ENCODE peak calls at places on chromosomes 1 and 21, in six cellular contexts. A, B, H, Z, E and Q are unnamed samples.

GRCh38 chr1:230758705-230759354 is 11.6 kb downstream of the CAPN9 start:
- DNase-seq in A (no peak), B (no peak), H (no peak), Z (no peak), E (no peak), Q (no peak)

GRCh38 chr1:3213730-3214129 is 144.7 kb downstream of the PRDM16 start:
- DNase-seq in A (no peak), B (no peak), H (no peak), Z (no peak), E (no peak), Q (no peak)

GRCh38 chr21:38843379-38843778 is 37.6 kb downstream of the ETS2 start:
- DNase-seq in A (no peak), B (no peak), H (no peak), Z (no peak), E (no peak), Q (no peak)

GRCh38 chr1:187054862-187055757 is 226.4 kb downstream of the PLA2G4A start:
- DNase-seq in A (no peak), B (no peak), H (no peak), Z (no peak), E (no peak), Q (no peak)

GRCh38 chr1:198520524-198521254 is 19.8 kb downstream of the ATP6V1G3 start:
- DNase-seq in A (no peak), B (no peak), H (no peak), Z (no peak), E (no peak), Q (no peak)

GRCh38 chr1:244406337-244406736 is 45.4 kb downstream of the ADSS2 start:
- DNase-seq in A (no peak), B (no peak), H (no peak), Z (no peak), E (no peak), Q (no peak)

GRCh38 chr1:24965571-24965930 is 35.5 kb upstream of the RUNX3 start:
- DNase-seq in A (no peak), B (no peak), H (no peak), Z (no peak), E (no peak), Q (no peak)

GRCh38 chr21:31220567-31220966 is 123.5 kb downstream of the TIAM1 start:
- DNase-seq in A (no peak), B (no peak), H (no peak), Z (no peak), E (no peak), Q (no peak)

GRCh38 chr1:89844236-89844807 is 23.5 kb downstream of the LRRC8D start:
- DNase-seq in A (no peak), B (no peak), H (no peak), Z (peak), E (no peak), Q (peak)

GRCh38 chr21:45331521-45332257 is 44.0 kb upstream of the POFUT2 start:
- DNase-seq in A (no peak), B (no peak), H (no peak), Z (no peak), E (no peak), Q (no peak)

GRCh38 chr21:45767071-45768006 is 123.8 kb downstream of the PCBP3 start:
- DNase-seq in A (no peak), B (no peak), H (no peak), Z (no peak), E (no peak), Q (no peak)

GRCh38 chr1:100074604-100075395 is 57.9 kb downstream of the SASS6 start:
- DNase-seq in A (no peak), B (no peak), H (no peak), Z (no peak), E (no peak), Q (no peak)

GRCh38 chr1:38991638-38992449 is 768 bp downstream of the AKIRIN1 start:
- DNase-seq in A (peak), B (peak), H (no peak), Z (peak), E (peak), Q (peak)

GRCh38 chr1:169236143-169236542 is 129.7 kb downstream of the ATP1B1 start:
- DNase-seq in A (no peak), B (no peak), H (no peak), Z (no peak), E (no peak), Q (no peak)

GRCh38 chr1:35449334-35450008 is 107.7 kb downstream of the KIAA0319L start:
- DNase-seq in A (no peak), B (no peak), H (no peak), Z (no peak), E (no peak), Q (no peak)

GRCh38 chr1:204920511-204920910 is 49.8 kb downstream of the NFASC start:
- DNase-seq in A (no peak), B (no peak), H (no peak), Z (no peak), E (no peak), Q (no peak)

GRCh38 chr1:235632538-235633219 is 16.9 kb downstream of the GNG4 start:
- DNase-seq in A (no peak), B (no peak), H (no peak), Z (no peak), E (no peak), Q (no peak)

GRCh38 chr1:31102501-31102950 is 37.0 kb upstream of the PUM1 start:
- DNase-seq in A (peak), B (no peak), H (no peak), Z (no peak), E (peak), Q (no peak)

GRCh38 chr1:162035241-162035640 is 11.6 kb upstream of the OLFML2B start:
- DNase-seq in A (peak), B (no peak), H (no peak), Z (no peak), E (no peak), Q (no peak)

GRCh38 chr21:46617267-46618051 is 12.6 kb upstream of the S100B start:
- DNase-seq in A (no peak), B (no peak), H (no peak), Z (no peak), E (no peak), Q (no peak)

GRCh38 chr1:117412472-117412871 is 45.2 kb downstream of the MAN1A2 start:
- DNase-seq in A (no peak), B (no peak), H (no peak), Z (no peak), E (no peak), Q (no peak)

GRCh38 chr1:9996624-9997582 is at the start of gene RBP7:
- DNase-seq in A (peak), B (peak), H (no peak), Z (no peak), E (peak), Q (no peak)

GRCh38 chr1:18603212-18603852 is 27.3 kb upstream of the PAX7 start:
- DNase-seq in A (no peak), B (no peak), H (no peak), Z (no peak), E (no peak), Q (no peak)

GRCh38 chr1:10634428-10635384 is 160.0 kb downstream of the PEX14 start:
- DNase-seq in A (no peak), B (no peak), H (no peak), Z (no peak), E (no peak), Q (no peak)

GRCh38 chr1:235325139-235325538 is 2.8 kb downstream of the ARID4B start:
- DNase-seq in A (no peak), B (no peak), H (no peak), Z (no peak), E (no peak), Q (no peak)

GRCh38 chr21:16709866-16710550 is 802.8 kb upstream of the CXADR start:
- DNase-seq in A (no peak), B (no peak), H (no peak), Z (no peak), E (no peak), Q (no peak)

GRCh38 chr1:1264868-1265272 is 8.8 kb downstream of the UBE2J2 start:
- DNase-seq in A (peak), B (no peak), H (no peak), Z (no peak), E (peak), Q (no peak)

GRCh38 chr1:204327359-204327758 is 32.4 kb downstream of the PLEKHA6 start:
- DNase-seq in A (no peak), B (no peak), H (no peak), Z (no peak), E (no peak), Q (no peak)

GRCh38 chr1:21783679-21784603 is 992 bp upstream of the USP48 start:
- DNase-seq in A (peak), B (peak), H (no peak), Z (no peak), E (peak), Q (no peak)

GRCh38 chr21:34576043-34576466 is 38.9 kb downstream of the RCAN1 start:
- DNase-seq in A (no peak), B (no peak), H (no peak), Z (no peak), E (no peak), Q (no peak)

GRCh38 chr1:11541236-11541635 is 62.3 kb downstream of the DISP3 start:
- DNase-seq in A (no peak), B (no peak), H (no peak), Z (no peak), E (no peak), Q (no peak)

GRCh38 chr1:220825819-220826551 is 39.3 kb downstream of the MTARC1 start:
- DNase-seq in A (no peak), B (no peak), H (no peak), Z (no peak), E (no peak), Q (no peak)

GRCh38 chr1:189782280-189782679 is 695.4 kb downstream of the BRINP3 start:
- DNase-seq in A (no peak), B (no peak), H (no peak), Z (no peak), E (no peak), Q (no peak)

GRCh38 chr21:40186036-40186435 is 318.8 kb downstream of the PCP4 start:
- DNase-seq in A (no peak), B (no peak), H (no peak), Z (no peak), E (no peak), Q (no peak)

GRCh38 chr1:112529301-112529700 is 20.5 kb downstream of the WNT2B start:
- DNase-seq in A (no peak), B (no peak), H (no peak), Z (no peak), E (no peak), Q (no peak)